ENCODE peak calls at places on chromosomes 6 and 20, in ten cellular contexts. P is astrocyte; N is right cardiac atrium; D is CD8-positive, alpha-beta T cell; K is ovary; S is prostate gland; X is body of pancreas; L is tibial nerve; A is fibroblast of lung; H is stomach. B is an unnamed sample. For H3K27me3, the result is how much of the 10 kb centered on the place peaks cover.

GRCh38 chr6:164751395-164751794 is 558.0 kb downstream of the C6orf118 start:
- DNase-seq in P (no peak), N (no peak), D (no peak), K (no peak), S (no peak), X (no peak), L (no peak), A (no peak), H (no peak), B (no peak)

GRCh38 chr6:35919085-35919826 is 1.6 kb downstream of the SRPK1 start:
- DNase-seq in P (peak), N (no peak), D (no peak), K (no peak), S (no peak), X (no peak), L (no peak), A (peak), H (no peak), B (no peak)

GRCh38 chr6:48061630-48062029 is 49.4 kb downstream of the PTCHD4 start:
- DNase-seq in P (peak), N (no peak), D (no peak), K (no peak), S (no peak), X (no peak), L (no peak), A (peak), H (no peak), B (no peak)

GRCh38 chr6:149052350-149053106 is 265.0 kb upstream of the TAB2 start:
- DNase-seq in P (no peak), N (no peak), D (no peak), K (no peak), S (no peak), X (no peak), L (no peak), A (peak), H (no peak), B (no peak)

GRCh38 chr20:528923-529594 is 14.5 kb downstream of the CSNK2A1 start:
- DNase-seq in P (peak), N (no peak), D (no peak), K (no peak), S (no peak), X (no peak), L (no peak), A (peak), H (no peak), B (no peak)

GRCh38 chr6:154053141-154053540 is 14.1 kb downstream of the OPRM1 start:
- DNase-seq in P (no peak), N (no peak), D (no peak), K (no peak), S (no peak), X (no peak), L (no peak), A (no peak), H (no peak), B (no peak)

GRCh38 chr6:34144581-34145160 is 1.2 kb downstream of the GRM4 start:
- DNase-seq in P (no peak), N (peak), D (no peak), K (no peak), S (no peak), X (no peak), L (no peak), A (no peak), H (no peak), B (peak)

GRCh38 chr6:73308712-73309533 is 45.2 kb downstream of the DPPA5 start:
- DNase-seq in P (no peak), N (peak), D (no peak), K (no peak), S (no peak), X (peak), L (no peak), A (peak), H (no peak), B (no peak)

GRCh38 chr20:41011551-41012067 is 17.0 kb upstream of the TOP1 start:
- DNase-seq in P (no peak), N (no peak), D (no peak), K (no peak), S (no peak), X (no peak), L (no peak), A (no peak), H (no peak), B (no peak)
- H3K27ac ChIP-seq in P (no peak), N (no peak), D (no peak), K (no peak), S (no peak), X (no peak), L (no peak), A (no peak), H (no peak), B (no peak)

GRCh38 chr6:159462446-159462845 is 230.6 kb downstream of the SOD2 start:
- DNase-seq in P (no peak), N (no peak), D (no peak), K (no peak), S (no peak), X (no peak), L (no peak), A (no peak), H (no peak), B (no peak)
- H3K4me3 ChIP-seq in P (no peak), N (no peak), D (no peak), K (no peak), S (no peak), X (no peak), L (no peak), A (no peak), H (no peak), B (no peak)

DNA sequence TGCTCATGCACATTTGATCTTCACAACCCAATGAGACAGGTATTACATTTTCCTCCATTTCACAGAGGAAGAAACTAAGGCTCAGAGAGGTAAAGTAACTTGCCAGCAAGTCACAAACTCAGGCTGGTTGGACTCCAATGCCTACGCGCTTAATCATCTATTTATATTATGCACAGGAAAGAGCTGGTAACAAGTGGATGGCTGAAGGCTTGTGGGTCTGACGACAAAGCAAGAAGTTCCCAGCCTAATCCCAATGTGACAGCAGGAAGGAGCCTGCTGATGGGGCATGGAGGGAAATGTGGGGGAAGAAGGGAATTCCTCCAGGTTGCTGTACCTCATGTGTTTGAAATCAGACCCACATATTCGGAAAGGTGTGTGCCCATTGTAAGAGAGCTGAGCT is 3.9 kb downstream of the CDH22 start:
- DNase-seq in P (peak), N (no peak), D (no peak), K (no peak), S (no peak), X (no peak), L (no peak), A (peak), H (no peak), B (no peak)
- H3K27me3 ChIP-seq in P (under half), N (under half), D (under half), K (under half), S (under half), X (under half), L (under half), A (under half), H (under half), B (under half)

DNA sequence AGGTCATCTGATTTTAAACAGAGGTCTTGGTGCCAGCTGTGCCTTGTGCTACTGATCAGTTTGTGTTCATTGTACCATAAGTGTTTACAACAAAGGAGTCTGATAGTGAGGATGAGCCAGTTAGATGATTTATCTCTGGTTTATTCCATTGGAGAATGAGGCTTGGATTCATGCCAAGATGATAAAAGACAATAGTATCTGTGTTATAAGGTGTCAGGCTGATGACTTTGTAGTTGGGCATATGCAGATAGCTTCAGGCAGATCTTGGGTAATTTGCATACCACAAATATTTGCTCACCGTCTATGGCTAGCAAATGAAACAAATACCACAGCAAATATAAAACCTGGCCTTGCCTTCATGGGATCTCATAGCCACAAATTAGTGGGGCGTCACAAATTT is 43.3 kb upstream of the PHACTR2 start:
- DNase-seq in P (peak), N (no peak), D (no peak), K (no peak), S (no peak), X (no peak), L (no peak), A (peak), H (no peak), B (no peak)
- H3K27ac ChIP-seq in P (no peak), N (no peak), D (no peak), K (no peak), S (no peak), X (no peak), L (no peak), A (no peak), H (no peak), B (no peak)

DNA sequence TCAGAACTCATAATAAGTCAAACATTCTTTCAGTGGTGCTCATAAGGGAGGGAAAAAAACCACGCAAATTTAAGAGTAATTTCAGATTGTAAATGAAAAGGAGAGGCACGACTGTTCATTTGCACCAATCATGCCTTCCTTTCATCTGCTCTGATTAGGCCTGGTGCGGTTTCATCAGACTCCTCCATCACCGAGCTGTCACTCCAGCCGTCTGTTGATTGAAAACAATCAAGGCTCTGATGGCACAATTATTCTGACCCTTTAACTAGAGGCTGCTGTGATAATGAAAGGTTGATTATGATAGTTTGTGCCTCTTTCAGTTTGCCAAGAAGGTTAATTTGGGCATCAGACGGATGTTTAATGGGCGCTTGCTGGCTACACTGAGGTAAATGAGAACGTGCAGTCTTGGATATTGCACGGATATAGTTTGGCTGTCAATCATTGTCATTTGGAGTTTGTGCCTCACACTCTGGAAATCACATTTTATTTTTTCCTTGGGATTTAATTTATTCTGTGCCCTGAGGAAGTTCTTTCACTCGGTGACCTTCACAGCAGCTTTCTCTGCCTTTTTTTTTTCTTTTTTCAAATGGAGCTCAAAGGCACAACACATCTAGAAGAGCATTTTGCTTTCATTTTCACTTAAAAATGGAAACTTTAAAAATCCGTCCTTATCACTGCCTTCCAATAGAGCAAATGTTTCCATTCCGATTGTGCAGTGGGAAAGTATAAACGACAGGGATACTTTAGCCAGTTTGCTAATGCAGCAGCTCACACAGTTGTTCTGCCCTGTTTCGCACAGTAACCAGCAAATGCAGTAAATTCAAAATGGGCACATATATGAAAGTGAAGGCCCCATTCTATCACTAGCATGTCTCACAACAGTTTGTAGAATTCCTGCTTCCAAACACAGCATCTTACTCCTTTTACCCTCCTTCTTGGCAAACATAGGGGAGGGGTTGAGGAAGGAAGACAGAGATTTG is 172.8 kb downstream of the KLHL32 start:
- DNase-seq in P (no peak), N (no peak), D (no peak), K (no peak), S (no peak), X (no peak), L (no peak), A (no peak), H (no peak), B (no peak)
- H3K4me3 ChIP-seq in P (peak), N (peak), D (no peak), K (no peak), S (no peak), X (no peak), L (peak), A (no peak), H (no peak), B (no peak)

DNA sequence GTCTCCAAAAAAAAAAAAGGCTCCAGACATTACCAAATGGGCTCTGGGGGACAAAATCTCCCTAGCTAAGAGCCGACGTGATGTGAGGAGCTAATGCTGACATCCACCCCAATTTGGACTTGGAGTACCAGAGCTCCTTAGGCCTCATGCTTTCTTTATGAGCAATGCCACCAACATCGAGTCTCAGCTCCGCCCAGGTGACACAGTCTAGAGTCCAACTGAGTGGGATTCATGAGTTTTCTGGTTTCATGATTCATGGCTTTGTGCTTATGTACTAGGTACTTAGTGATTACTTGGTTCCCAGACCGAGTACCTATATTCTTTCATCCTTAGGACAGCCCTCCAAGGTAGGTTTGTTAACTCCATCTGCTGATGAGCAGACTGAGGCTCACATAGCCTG is 4.4 kb downstream of the ANKRD60 start:
- DNase-seq in P (no peak), N (no peak), D (no peak), K (no peak), S (no peak), X (no peak), L (no peak), A (no peak), H (no peak), B (no peak)
- H3K27me3 ChIP-seq in P (under half), N (under half), D (under half), K (under half), S (under half), X (under half), L (under half), A (under half), H (half or more), B (half or more)

GRCh38 chr6:28115799-28116198 is 8.6 kb upstream of the ZSCAN16 start:
- DNase-seq in P (no peak), N (no peak), D (no peak), K (no peak), S (no peak), X (no peak), L (no peak), A (no peak), H (no peak), B (no peak)

GRCh38 chr6:28111964-28112363 is 12.4 kb upstream of the ZSCAN16 start:
- DNase-seq in P (no peak), N (no peak), D (no peak), K (no peak), S (no peak), X (no peak), L (no peak), A (no peak), H (no peak), B (no peak)

GRCh38 chr6:28118217-28118616 is 6.2 kb upstream of the ZSCAN16 start:
- DNase-seq in P (no peak), N (no peak), D (no peak), K (no peak), S (no peak), X (no peak), L (no peak), A (no peak), H (no peak), B (no peak)

DNA sequence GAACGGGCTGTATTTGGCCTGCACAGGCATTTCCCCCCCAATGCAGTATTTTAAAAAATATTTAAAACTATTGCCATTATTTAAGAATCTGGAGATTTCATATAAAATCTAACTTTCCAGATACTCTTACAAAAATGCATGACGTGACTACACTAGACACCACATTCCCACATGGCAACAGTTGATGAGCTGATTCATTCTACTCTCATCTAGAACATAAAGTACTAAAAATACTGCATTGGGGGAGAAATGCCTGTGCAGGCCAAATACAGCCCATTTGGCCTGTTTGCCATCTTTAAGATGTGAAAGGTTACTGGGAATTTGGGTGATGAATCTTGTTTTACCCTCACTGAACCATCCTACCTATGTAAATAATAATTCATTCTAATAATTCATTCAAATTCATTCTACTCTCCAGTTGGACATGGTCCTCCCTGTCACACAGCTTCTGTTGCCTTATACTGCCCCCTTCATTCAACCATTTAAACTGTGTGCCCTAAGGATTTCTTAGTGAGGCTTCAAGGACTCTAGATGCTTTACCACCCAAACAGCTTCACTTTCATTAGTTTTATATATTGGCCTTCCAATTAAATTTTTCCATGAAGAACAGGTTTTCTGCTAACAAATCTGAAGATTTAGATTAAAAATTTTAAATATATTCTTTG is 6.9 kb upstream of the ZSCAN16 start:
- DNase-seq in P (no peak), N (no peak), D (no peak), K (no peak), S (no peak), X (no peak), L (no peak), A (no peak), H (no peak), B (no peak)
- H3K27ac ChIP-seq in P (no peak), N (no peak), D (no peak), K (no peak), S (no peak), X (no peak), L (no peak), A (no peak), H (no peak), B (no peak)

DNA sequence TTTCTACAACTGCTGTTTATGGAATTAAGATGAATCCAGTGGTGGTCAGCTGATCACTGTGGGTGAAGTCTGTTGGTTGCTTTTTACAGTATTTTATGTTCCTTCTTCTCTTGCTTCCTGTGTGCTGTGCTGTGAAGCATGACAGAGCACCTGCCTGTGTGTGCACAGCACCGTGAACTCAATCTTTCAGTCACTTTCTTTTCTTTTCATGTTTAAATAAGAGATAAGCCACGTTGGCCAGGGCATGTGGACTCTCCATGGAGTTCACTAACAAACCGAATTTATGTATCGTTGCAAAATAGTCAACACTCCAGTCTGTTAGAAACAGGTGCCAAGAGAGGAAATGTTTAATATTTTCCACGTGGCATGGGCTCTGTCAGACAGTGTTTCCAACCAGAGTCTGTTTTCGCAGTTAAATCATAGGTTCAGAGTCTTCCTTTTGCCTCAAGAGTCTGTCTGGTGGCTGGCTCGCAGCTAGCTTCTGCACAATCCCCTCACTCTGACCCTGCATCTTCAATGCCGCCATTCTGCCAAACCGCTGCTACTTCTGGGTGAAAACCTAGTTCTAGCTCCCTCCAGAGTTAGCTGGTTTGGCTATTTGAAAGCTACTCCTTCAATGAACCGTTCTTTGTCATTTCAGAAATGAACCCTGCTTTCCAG is 73.2 kb downstream of the QRSL1 start:
- DNase-seq in P (no peak), N (no peak), D (no peak), K (no peak), S (peak), X (peak), L (no peak), A (no peak), H (peak), B (no peak)
- H3K4me3 ChIP-seq in P (no peak), N (no peak), D (no peak), K (no peak), S (no peak), X (no peak), L (no peak), A (no peak), H (no peak), B (no peak)

DNA sequence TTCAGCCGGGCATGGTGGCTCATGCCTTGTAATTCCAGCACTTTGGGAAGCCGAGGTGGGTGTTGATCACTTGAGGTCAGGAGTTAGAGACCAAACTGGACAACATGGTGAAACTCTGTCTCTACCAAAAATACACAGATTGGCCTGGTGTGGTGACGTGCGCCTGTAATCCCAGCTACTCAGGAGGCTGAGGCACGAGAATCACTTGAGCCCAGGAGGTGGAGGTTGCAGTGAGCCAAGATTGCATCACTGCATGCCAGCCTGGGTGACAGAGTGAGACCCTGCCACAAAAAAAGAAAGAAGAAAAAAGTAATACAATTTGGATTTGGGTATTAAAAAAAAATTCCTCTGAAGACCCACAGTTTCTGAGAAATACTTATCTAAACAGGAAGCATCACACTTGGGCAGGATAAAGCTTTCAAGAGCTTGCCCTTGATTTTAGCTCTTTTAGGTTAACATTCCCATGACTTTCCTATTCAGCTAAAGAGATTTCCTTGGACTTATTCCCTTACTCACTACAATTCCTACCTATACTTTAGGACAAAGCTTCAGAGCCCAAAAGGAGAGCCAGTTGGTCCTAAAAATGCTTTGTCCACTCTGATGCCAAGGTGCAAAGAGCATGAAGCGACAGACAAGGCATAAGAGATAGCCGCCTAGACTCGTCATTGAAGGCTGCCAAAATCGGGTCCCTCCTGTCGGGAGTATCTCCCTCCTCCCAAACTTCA is 1.9 kb downstream of the ELOVL2 start:
- DNase-seq in P (no peak), N (no peak), D (no peak), K (no peak), S (no peak), X (no peak), L (no peak), A (no peak), H (no peak), B (no peak)
- H3K27me3 ChIP-seq in P (under half), N (under half), D (under half), K (under half), S (under half), X (under half), L (under half), A (under half), H (under half), B (under half)